ENCODE peak calls at places on chromosomes 12 and 14, in five cellular contexts. N, A, S, D and T are unnamed samples.

GRCh38 chr12:132075714-132076553 is 68.2 kb downstream of the DDX51 start:
- DNase-seq in N (no peak), A (no peak), S (no peak), D (no peak), T (no peak)

GRCh38 chr12:69154585-69155363 is 84.6 kb upstream of the CPSF6 start:
- DNase-seq in N (peak; percentile 30), A (peak; percentile 74), S (peak; percentile 50), D (peak; percentile 91), T (no peak)

GRCh38 chr12:114238808-114239207 is 167.1 kb downstream of the TBX5 start:
- DNase-seq in N (no peak), A (no peak), S (peak; percentile 8), D (no peak), T (no peak)

GRCh38 chr14:69880051-69880487 is 853 bp downstream of the SMOC1 start:
- DNase-seq in N (no peak), A (no peak), S (no peak), D (peak; percentile 48), T (no peak)

GRCh38 chr12:32947203-32947795 is 50.7 kb upstream of the PKP2 start:
- DNase-seq in N (no peak), A (peak; percentile 33), S (no peak), D (peak; percentile 61), T (no peak)

GRCh38 chr12:1575287-1575798 is 19.0 kb downstream of the FBXL14 start:
- DNase-seq in N (no peak), A (no peak), S (no peak), D (no peak), T (no peak)

GRCh38 chr14:95344536-95344935 is 24.8 kb upstream of the CLMN start:
- DNase-seq in N (no peak), A (no peak), S (no peak), D (no peak), T (no peak)

GRCh38 chr12:6567824-6568617 is at the start of gene NOP2:
- DNase-seq in N (peak; percentile 60), A (peak; percentile 95), S (peak; percentile 77), D (peak; percentile 93), T (no peak)

GRCh38 chr14:22047105-22047504 is 373.5 kb upstream of the OR4E1 start:
- DNase-seq in N (no peak), A (peak; percentile 31), S (no peak), D (peak; percentile 80), T (no peak)

GRCh38 chr12:63841611-63842010 is 2.9 kb upstream of the SRGAP1 start:
- DNase-seq in N (no peak), A (no peak), S (no peak), D (no peak), T (no peak)

GRCh38 chr12:119446459-119446858 is 111.9 kb downstream of the CCDC60 start:
- DNase-seq in N (no peak), A (peak; percentile 44), S (no peak), D (no peak), T (no peak)

GRCh38 chr12:67786086-67786485 is 137.5 kb downstream of the DYRK2 start:
- DNase-seq in N (no peak), A (no peak), S (no peak), D (no peak), T (no peak)

GRCh38 chr12:130829391-130830245 is 9.4 kb downstream of the STX2 start:
- DNase-seq in N (no peak), A (no peak), S (no peak), D (no peak), T (no peak)
- H3K4me3 ChIP-seq in N (no peak overlapping the region), A (no peak overlapping the region), S (no peak overlapping the region), D (no peak overlapping the region), T (no peak overlapping the region)

GRCh38 chr14:101556131-101556530 is 5.2 kb upstream of the DIO3 start:
- DNase-seq in N (no peak), A (no peak), S (no peak), D (no peak), T (no peak)
- H3K4me3 ChIP-seq in N (no peak overlapping the region), A (no peak overlapping the region), S (no peak overlapping the region), D (no peak overlapping the region), T (no peak overlapping the region)

GRCh38 chr14:99383457-99384428 is 96.9 kb downstream of the SETD3 start:
- DNase-seq in N (no peak), A (no peak), S (peak; percentile 13), D (peak; percentile 35), T (no peak)
- H3K4me3 ChIP-seq in N (no peak overlapping the region), A (no peak overlapping the region), S (no peak overlapping the region), D (no peak overlapping the region), T (no peak overlapping the region)

GRCh38 chr12:104285740-104286537 is 17.6 kb upstream of the EID3 start:
- DNase-seq in N (no peak), A (no peak), S (no peak), D (no peak), T (no peak)
- H3K4me3 ChIP-seq in N (peak overlapping the region; percentile 89), A (peak overlapping the region; percentile 68), S (no peak overlapping the region), D (peak overlapping the region; percentile 64), T (peak overlapping the region; percentile 91)

DNA sequence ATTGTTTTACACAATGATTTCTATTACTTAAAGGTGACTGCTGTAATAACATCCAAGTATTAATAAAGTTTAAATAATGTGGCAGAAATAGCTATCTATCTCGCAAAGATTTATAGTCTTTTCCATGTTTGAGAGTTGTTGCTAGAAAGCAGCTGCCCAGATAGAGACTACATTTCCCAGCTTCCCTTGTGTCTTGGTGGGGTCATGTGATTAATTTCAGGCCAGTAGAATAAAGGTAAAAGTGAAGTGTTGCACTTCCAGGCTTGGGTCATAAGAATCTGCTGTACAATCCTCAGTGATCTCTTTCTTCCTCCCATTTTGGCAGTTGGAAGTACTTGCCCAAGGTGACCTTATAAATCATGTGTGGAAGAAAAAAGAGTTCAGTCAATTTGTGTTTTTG is 449.7 kb upstream of the USP15 start:
- DNase-seq in N (no peak), A (no peak), S (no peak), D (peak; percentile 18), T (no peak)
- H3K4me3 ChIP-seq in N (no peak overlapping the region), A (no peak overlapping the region), S (no peak overlapping the region), D (no peak overlapping the region), T (no peak overlapping the region)

GRCh38 chr12:55935742-55936151 is 4.8 kb downstream of the DGKA start:
- DNase-seq in N (no peak), A (no peak), S (no peak), D (peak; percentile 54), T (no peak)
- H3K4me3 ChIP-seq in N (no peak overlapping the region), A (no peak overlapping the region), S (peak overlapping the region; percentile 44), D (peak overlapping the region; percentile 67), T (no peak overlapping the region)

GRCh38 chr12:71009414-71010142 is 89.0 kb upstream of the PTPRR start:
- DNase-seq in N (no peak), A (no peak), S (no peak), D (no peak), T (no peak)
- H3K4me3 ChIP-seq in N (no peak overlapping the region), A (no peak overlapping the region), S (no peak overlapping the region), D (no peak overlapping the region), T (no peak overlapping the region)

GRCh38 chr14:101917413-101918124 is 46.8 kb upstream of the DYNC1H1 start:
- DNase-seq in N (no peak), A (no peak), S (no peak), D (peak; percentile 34), T (no peak)
- H3K4me3 ChIP-seq in N (no peak overlapping the region), A (no peak overlapping the region), S (no peak overlapping the region), D (peak overlapping the region; percentile 30), T (no peak overlapping the region)

GRCh38 chr12:56713345-56713744 is 11.8 kb downstream of the NACA start:
- DNase-seq in N (no peak), A (no peak), S (no peak), D (no peak), T (no peak)
- H3K4me3 ChIP-seq in N (no peak overlapping the region), A (no peak overlapping the region), S (no peak overlapping the region), D (no peak overlapping the region), T (no peak overlapping the region)

GRCh38 chr14:61591862-61592261 is 103.5 kb upstream of the HIF1A start:
- DNase-seq in N (no peak), A (no peak), S (no peak), D (no peak), T (no peak)
- H3K4me3 ChIP-seq in N (no peak overlapping the region), A (no peak overlapping the region), S (no peak overlapping the region), D (no peak overlapping the region), T (no peak overlapping the region)